ENCODE peak calls at places on chromosome 16, in nine cellular contexts. One of them, this sample, is unnamed.
A peak's percentile ranks its signal among the peaks of the same experiment; 100 is the strongest.

GRCh38 chr16:6193718-6194117 is 1096.1 kb upstream of the EEF2KMT start:
- DNase-seq in breast epithelium: no peak
- DNase-seq in ovary: no peak
- DNase-seq in Peyer's patch: peak; percentile 49
- DNase-seq in testis: no peak
- DNase-seq in gastrocnemius medialis: no peak
- DNase-seq in GM12878: no peak
- DNase-seq in right lobe of liver: no peak
- DNase-seq in tibial nerve: no peak
- DNase-seq in this sample: no peak

GRCh38 chr16:77383606-77384187 is 51.1 kb downstream of the ADAMTS18 start:
- DNase-seq in GM12878: no peak
- DNase-seq in gastrocnemius medialis: no peak
- DNase-seq in testis: no peak
- DNase-seq in right lobe of liver: no peak
- DNase-seq in tibial nerve: no peak
- DNase-seq in ovary: no peak
- DNase-seq in breast epithelium: no peak
- DNase-seq in Peyer's patch: no peak
- DNase-seq in this sample: no peak

GRCh38 chr16:31491778-31492418 is 9.0 kb downstream of the SLC5A2 start:
- DNase-seq in breast epithelium: no peak
- DNase-seq in ovary: no peak
- DNase-seq in right lobe of liver: peak; percentile 24
- DNase-seq in testis: no peak
- DNase-seq in tibial nerve: no peak
- DNase-seq in gastrocnemius medialis: no peak
- DNase-seq in Peyer's patch: no peak
- DNase-seq in GM12878: no peak
- DNase-seq in this sample: no peak

GRCh38 chr16:1678500-1679098 is 520 bp downstream of the JPT2 start:
- DNase-seq in Peyer's patch: peak; percentile 63
- DNase-seq in right lobe of liver: peak; percentile 74
- DNase-seq in breast epithelium: peak; percentile 59
- DNase-seq in testis: peak; percentile 67
- DNase-seq in ovary: peak; percentile 37
- DNase-seq in GM12878: no peak
- DNase-seq in gastrocnemius medialis: peak; percentile 39
- DNase-seq in tibial nerve: peak; percentile 20
- DNase-seq in this sample: peak; percentile 57

GRCh38 chr16:88012360-88012759 is 61.1 kb downstream of the BANP start:
- DNase-seq in Peyer's patch: no peak
- DNase-seq in gastrocnemius medialis: no peak
- DNase-seq in GM12878: no peak
- DNase-seq in tibial nerve: no peak
- DNase-seq in testis: peak; percentile 2
- DNase-seq in ovary: no peak
- DNase-seq in right lobe of liver: no peak
- DNase-seq in breast epithelium: no peak
- DNase-seq in this sample: no peak

GRCh38 chr16:75385507-75386152 is 47.7 kb downstream of the CFDP1 start:
- DNase-seq in testis: no peak
- DNase-seq in ovary: no peak
- DNase-seq in Peyer's patch: no peak
- DNase-seq in right lobe of liver: no peak
- DNase-seq in gastrocnemius medialis: no peak
- DNase-seq in breast epithelium: no peak
- DNase-seq in tibial nerve: no peak
- DNase-seq in GM12878: peak; percentile 33
- DNase-seq in this sample: no peak

GRCh38 chr16:57720142-57720575 is 15.4 kb upstream of the KATNB1 start:
- DNase-seq in gastrocnemius medialis: no peak
- DNase-seq in right lobe of liver: peak; percentile 84
- DNase-seq in breast epithelium: no peak
- DNase-seq in testis: peak; percentile 85
- DNase-seq in Peyer's patch: peak; percentile 64
- DNase-seq in ovary: no peak
- DNase-seq in tibial nerve: no peak
- DNase-seq in GM12878: no peak
- DNase-seq in this sample: peak; percentile 80

GRCh38 chr16:55475919-55476318 is 3.1 kb upstream of the MMP2 start:
- DNase-seq in testis: peak; percentile 53
- DNase-seq in GM12878: no peak
- DNase-seq in ovary: no peak
- DNase-seq in gastrocnemius medialis: peak; percentile 39
- DNase-seq in breast epithelium: no peak
- DNase-seq in Peyer's patch: no peak
- DNase-seq in right lobe of liver: no peak
- DNase-seq in tibial nerve: peak; percentile 50
- DNase-seq in this sample: no peak

GRCh38 chr16:17330019-17330570 is 140.7 kb downstream of the XYLT1 start:
- DNase-seq in Peyer's patch: no peak
- DNase-seq in breast epithelium: no peak
- DNase-seq in right lobe of liver: no peak
- DNase-seq in tibial nerve: no peak
- DNase-seq in GM12878: no peak
- DNase-seq in testis: no peak
- DNase-seq in gastrocnemius medialis: no peak
- DNase-seq in ovary: no peak
- DNase-seq in this sample: no peak

GRCh38 chr16:53198933-53199332 is 144.1 kb downstream of the CHD9 start:
- DNase-seq in ovary: no peak
- DNase-seq in breast epithelium: no peak
- DNase-seq in gastrocnemius medialis: no peak
- DNase-seq in Peyer's patch: no peak
- DNase-seq in testis: no peak
- DNase-seq in GM12878: no peak
- DNase-seq in right lobe of liver: no peak
- DNase-seq in tibial nerve: no peak
- DNase-seq in this sample: no peak

GRCh38 chr16:86642084-86642483 is 63.7 kb downstream of the FOXL1 start:
- DNase-seq in Peyer's patch: no peak
- DNase-seq in testis: no peak
- DNase-seq in GM12878: no peak
- DNase-seq in ovary: no peak
- DNase-seq in breast epithelium: no peak
- DNase-seq in tibial nerve: no peak
- DNase-seq in right lobe of liver: no peak
- DNase-seq in gastrocnemius medialis: no peak
- DNase-seq in this sample: no peak

GRCh38 chr16:13378151-13378550 is 476.8 kb downstream of the SHISA9 start:
- DNase-seq in tibial nerve: no peak
- DNase-seq in breast epithelium: no peak
- DNase-seq in testis: no peak
- DNase-seq in ovary: no peak
- DNase-seq in gastrocnemius medialis: no peak
- DNase-seq in Peyer's patch: no peak
- DNase-seq in right lobe of liver: no peak
- DNase-seq in GM12878: no peak
- DNase-seq in this sample: no peak

GRCh38 chr16:88034770-88035169 is 83.5 kb downstream of the BANP start:
- DNase-seq in GM12878: no peak
- DNase-seq in testis: no peak
- DNase-seq in gastrocnemius medialis: no peak
- DNase-seq in right lobe of liver: no peak
- DNase-seq in breast epithelium: no peak
- DNase-seq in tibial nerve: no peak
- DNase-seq in Peyer's patch: no peak
- DNase-seq in ovary: no peak
- DNase-seq in this sample: no peak

GRCh38 chr16:77993111-77993571 is 29.2 kb upstream of the CLEC3A start:
- DNase-seq in Peyer's patch: no peak
- DNase-seq in gastrocnemius medialis: no peak
- DNase-seq in ovary: no peak
- DNase-seq in GM12878: no peak
- DNase-seq in right lobe of liver: no peak
- DNase-seq in testis: no peak
- DNase-seq in tibial nerve: no peak
- DNase-seq in breast epithelium: no peak
- DNase-seq in this sample: no peak

GRCh38 chr16:81946206-81946605 is 65.1 kb downstream of the SDR42E1 start:
- DNase-seq in ovary: no peak
- DNase-seq in gastrocnemius medialis: no peak
- DNase-seq in testis: no peak
- DNase-seq in Peyer's patch: no peak
- DNase-seq in breast epithelium: no peak
- DNase-seq in tibial nerve: no peak
- DNase-seq in right lobe of liver: no peak
- DNase-seq in GM12878: no peak
- DNase-seq in this sample: no peak

GRCh38 chr16:48003226-48003907 is 152.4 kb downstream of the ABCC12 start:
- DNase-seq in ovary: no peak
- DNase-seq in gastrocnemius medialis: no peak
- DNase-seq in Peyer's patch: no peak
- DNase-seq in testis: no peak
- DNase-seq in breast epithelium: no peak
- DNase-seq in GM12878: no peak
- DNase-seq in tibial nerve: no peak
- DNase-seq in right lobe of liver: no peak
- DNase-seq in this sample: no peak

DNA sequence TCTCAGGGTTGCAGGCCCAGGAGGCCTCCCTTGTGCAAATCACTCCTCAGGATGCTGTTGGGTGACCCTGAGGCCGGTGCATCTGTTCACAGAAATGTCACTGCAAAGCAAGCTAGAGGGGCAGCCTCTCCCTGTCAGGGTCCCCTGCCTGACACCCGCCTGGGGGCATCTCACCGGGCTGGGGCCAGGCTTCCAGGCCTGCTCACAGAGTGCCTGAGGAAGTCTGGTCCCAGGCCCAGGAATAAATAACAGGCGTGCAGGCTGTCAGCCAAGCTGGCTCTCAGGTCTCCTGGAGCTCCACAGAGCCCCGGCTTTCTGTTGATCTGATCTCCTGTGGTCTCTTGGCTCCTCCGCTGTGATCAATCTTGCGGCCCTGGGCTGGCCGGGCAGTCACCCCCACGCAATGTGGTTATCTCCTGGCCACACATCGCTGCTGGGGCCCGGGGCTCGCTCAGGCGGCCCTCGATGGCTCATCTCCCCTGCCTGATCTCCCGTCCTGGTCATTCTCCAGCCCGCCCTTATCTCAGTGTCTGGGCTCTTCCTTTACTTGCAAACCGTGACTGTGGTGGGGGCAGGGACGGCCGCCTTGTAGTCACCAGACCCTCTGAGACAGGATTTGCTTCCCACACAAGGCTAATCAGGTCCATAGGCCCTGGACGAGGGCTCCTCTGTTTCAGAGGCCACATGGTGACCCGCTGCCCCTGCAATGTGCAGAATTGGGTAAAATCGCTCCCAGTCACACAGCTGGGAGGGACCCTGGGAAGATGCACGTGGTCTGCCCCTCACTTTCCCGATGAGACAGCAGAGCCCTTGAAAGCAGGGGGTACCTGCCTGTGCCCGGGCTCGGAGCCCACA is 231.2 kb upstream of the GSE1 start:
- DNase-seq in breast epithelium: no peak
- DNase-seq in testis: peak; percentile 83
- DNase-seq in gastrocnemius medialis: no peak
- DNase-seq in Peyer's patch: no peak
- DNase-seq in tibial nerve: no peak
- DNase-seq in GM12878: no peak
- DNase-seq in ovary: no peak
- DNase-seq in right lobe of liver: no peak
- DNase-seq in this sample: peak; percentile 55
- TF ChIP-seq POLR2A in breast epithelium: no peak
- TF ChIP-seq POLR2A in testis: no peak
- TF ChIP-seq POLR2A in gastrocnemius medialis: no peak
- TF ChIP-seq POLR2A in Peyer's patch: no peak
- TF ChIP-seq POLR2A in tibial nerve: no peak
- TF ChIP-seq POLR2A in GM12878: no peak
- TF ChIP-seq POLR2A in ovary: no peak
- TF ChIP-seq POLR2A in right lobe of liver: no peak
- TF ChIP-seq POLR2A in this sample: peak; percentile 15

DNA sequence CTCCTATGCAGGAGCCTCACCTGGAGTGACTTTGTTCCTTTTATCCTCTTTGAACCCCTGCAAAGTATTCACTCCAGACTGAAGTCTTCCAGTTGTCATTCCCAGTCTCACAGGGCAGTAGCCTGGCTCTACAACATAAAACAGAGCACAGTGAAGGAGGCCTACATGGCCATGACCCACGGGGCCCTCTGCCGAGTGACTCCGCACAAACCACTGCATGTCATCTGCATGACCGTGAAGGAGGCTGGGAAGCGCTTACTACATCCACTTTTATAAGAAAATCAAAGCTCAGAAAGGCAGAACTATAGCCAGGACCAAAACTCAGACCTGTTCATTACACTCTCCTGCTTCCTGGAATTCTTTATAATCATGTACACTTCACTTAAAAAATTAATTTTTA is 42.5 kb downstream of the BRD7 start:
- DNase-seq in breast epithelium: no peak
- DNase-seq in ovary: peak; percentile 45
- DNase-seq in gastrocnemius medialis: no peak
- DNase-seq in GM12878: no peak
- DNase-seq in Peyer's patch: no peak
- DNase-seq in tibial nerve: no peak
- DNase-seq in right lobe of liver: no peak
- DNase-seq in testis: no peak
- DNase-seq in this sample: peak; percentile 72
- H3K36me3 ChIP-seq in breast epithelium: no peaks in the 10 kb centered on the region
- H3K36me3 ChIP-seq in ovary: no peaks in the 10 kb centered on the region
- H3K36me3 ChIP-seq in gastrocnemius medialis: peaks cover 50% of the 10 kb centered on the region
- H3K36me3 ChIP-seq in GM12878: peaks cover 30% of the 10 kb centered on the region
- H3K36me3 ChIP-seq in Peyer's patch: peaks cover 60% of the 10 kb centered on the region
- H3K36me3 ChIP-seq in tibial nerve: peaks cover 65% of the 10 kb centered on the region
- H3K36me3 ChIP-seq in right lobe of liver: peaks cover 34% of the 10 kb centered on the region
- H3K36me3 ChIP-seq in testis: no peaks in the 10 kb centered on the region
- H3K36me3 ChIP-seq in this sample: no peaks in the 10 kb centered on the region

DNA sequence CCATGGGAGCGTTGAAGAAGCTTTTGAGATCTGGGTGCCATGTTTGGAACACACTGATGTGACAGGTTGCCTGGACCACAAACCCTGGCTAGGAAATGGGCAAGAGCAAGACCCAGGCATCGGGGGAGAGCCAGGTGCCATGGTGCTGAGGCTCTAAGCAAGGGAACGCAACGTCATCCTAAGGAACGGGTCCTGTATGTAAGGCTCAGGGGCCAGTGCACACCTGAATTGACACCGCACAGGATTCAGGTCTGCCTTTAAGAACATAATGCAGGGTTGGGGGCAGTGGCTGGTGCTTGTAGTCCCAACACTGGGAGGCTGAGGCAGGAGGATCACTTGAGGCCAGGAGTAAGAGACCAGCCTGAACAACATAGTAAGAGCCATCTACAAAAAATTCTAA is 10.8 kb downstream of the PSMD7 start:
- DNase-seq in GM12878: no peak
- DNase-seq in ovary: no peak
- DNase-seq in Peyer's patch: no peak
- DNase-seq in testis: no peak
- DNase-seq in tibial nerve: no peak
- DNase-seq in breast epithelium: no peak
- DNase-seq in right lobe of liver: no peak
- DNase-seq in gastrocnemius medialis: no peak
- DNase-seq in this sample: no peak
- TF ChIP-seq POLR2A in GM12878: peak; percentile 68
- TF ChIP-seq POLR2A in ovary: no peak
- TF ChIP-seq POLR2A in Peyer's patch: no peak
- TF ChIP-seq POLR2A in testis: no peak
- TF ChIP-seq POLR2A in tibial nerve: no peak
- TF ChIP-seq POLR2A in breast epithelium: no peak
- TF ChIP-seq POLR2A in right lobe of liver: no peak
- TF ChIP-seq POLR2A in gastrocnemius medialis: no peak
- TF ChIP-seq POLR2A in this sample: no peak

GRCh38 chr16:23634461-23635036 is 6.6 kb downstream of the PALB2 start:
- DNase-seq in breast epithelium: no peak
- DNase-seq in GM12878: no peak
- DNase-seq in testis: no peak
- DNase-seq in right lobe of liver: no peak
- DNase-seq in ovary: no peak
- DNase-seq in gastrocnemius medialis: no peak
- DNase-seq in Peyer's patch: no peak
- DNase-seq in tibial nerve: no peak
- DNase-seq in this sample: no peak
- H3K36me3 ChIP-seq in breast epithelium: peaks cover 8% of the 10 kb centered on the region
- H3K36me3 ChIP-seq in GM12878: peaks cover 7% of the 10 kb centered on the region
- H3K36me3 ChIP-seq in testis: no peaks in the 10 kb centered on the region
- H3K36me3 ChIP-seq in right lobe of liver: peaks cover 31% of the 10 kb centered on the region
- H3K36me3 ChIP-seq in ovary: no peaks in the 10 kb centered on the region
- H3K36me3 ChIP-seq in gastrocnemius medialis: peaks cover 31% of the 10 kb centered on the region
- H3K36me3 ChIP-seq in Peyer's patch: peaks cover 47% of the 10 kb centered on the region
- H3K36me3 ChIP-seq in tibial nerve: peaks cover 74% of the 10 kb centered on the region
- H3K36me3 ChIP-seq in this sample: no peaks in the 10 kb centered on the region